ENCODE peak calls at places on chromosomes 7 and 10, in eight cellular contexts. U, R, G, Z, N, Q, F and L are unnamed samples. For H3K4me1, the result is how much of the 10 kb centered on the place peaks cover.

GRCh38 chr7:36045275-36045674 is 107.8 kb upstream of the EEPD1 start:
- DNase-seq in G (no peak), R (no peak), Q (no peak), Z (no peak), U (no peak), N (peak), F (peak), L (no peak)

GRCh38 chr7:102426268-102427031 is 6.9 kb upstream of the ORAI2 start:
- DNase-seq in G (no peak), U (no peak), Q (no peak), Z (no peak), R (peak), F (no peak), N (no peak), L (no peak)

GRCh38 chr10:13761490-13762091 is 174.8 kb downstream of the PRPF18 start:
- DNase-seq in U (no peak), F (no peak), Q (no peak), Z (no peak), G (no peak), N (no peak), R (no peak), L (no peak)

GRCh38 chr7:139777304-139777890 is 401 bp downstream of the HIPK2 start:
- DNase-seq in R (peak), G (peak), Z (no peak), N (peak), Q (peak), U (peak), F (no peak), L (no peak)

GRCh38 chr10:12635127-12635541 is 285.8 kb downstream of the CAMK1D start:
- DNase-seq in Z (peak), N (no peak), G (no peak), U (no peak), F (peak), R (no peak), Q (no peak), L (no peak)

GRCh38 chr7:113774182-113774807 is 144.5 kb downstream of the PPP1R3A start:
- DNase-seq in N (peak), Q (no peak), R (no peak), G (no peak), U (no peak), Z (peak), F (peak), L (peak)

GRCh38 chr10:953836-954235 is 22.3 kb upstream of the LARP4B start:
- DNase-seq in R (no peak), U (peak), Q (no peak), G (no peak), F (no peak), Z (no peak), N (no peak), L (no peak)

GRCh38 chr10:55629792-55630490 is 731.1 kb downstream of the ZWINT start:
- DNase-seq in Z (peak), Q (no peak), U (no peak), G (peak), N (peak), F (peak), R (no peak), L (no peak)

GRCh38 chr7:149261321-149261828 is 621 bp upstream of the ZNF783 start:
- DNase-seq in Z (peak), N (peak), G (no peak), F (peak), U (no peak), Q (no peak), R (no peak), L (peak)

GRCh38 chr10:133109736-133110532 is 22.2 kb downstream of the ADGRA1 start:
- DNase-seq in N (no peak), G (peak), F (no peak), U (no peak), R (no peak), Z (peak), Q (no peak), L (no peak)

GRCh38 chr10:78909268-78909667 is 159.5 kb upstream of the ZMIZ1 start:
- DNase-seq in R (no peak), N (no peak), U (peak), Z (no peak), G (no peak), F (no peak), Q (no peak), L (no peak)

GRCh38 chr7:81013036-81013435 is 94.2 kb upstream of the SEMA3C start:
- DNase-seq in G (no peak), U (no peak), Q (no peak), F (peak), Z (peak), N (peak), R (no peak), L (no peak)

GRCh38 chr7:32381024-32381601 is 109.1 kb downstream of the LSM5 start:
- DNase-seq in F (no peak), G (no peak), Q (no peak), R (no peak), N (no peak), Z (no peak), U (no peak), L (no peak)

GRCh38 chr10:47451998-47452494 is 31.9 kb downstream of the ANXA8 start:
- DNase-seq in Q (no peak), N (no peak), F (no peak), U (no peak), G (no peak), Z (no peak), R (no peak), L (no peak)

GRCh38 chr7:7119668-7120208 is 62.6 kb upstream of the C1GALT1 start:
- DNase-seq in N (no peak), F (no peak), R (no peak), Z (no peak), U (no peak), G (no peak), Q (no peak), L (no peak)

GRCh38 chr7:151368136-151368571 is 26.5 kb downstream of the NUB1 start:
- DNase-seq in U (peak), Q (peak), N (peak), R (peak), G (peak), Z (peak), F (peak), L (peak)

GRCh38 chr7:85114342-85114741 is 72.5 kb downstream of the SEMA3D start:
- DNase-seq in N (no peak), R (no peak), G (no peak), F (no peak), Q (no peak), U (no peak), Z (no peak), L (no peak)

GRCh38 chr7:117652943-117653700 is 173.3 kb downstream of the CFTR start:
- DNase-seq in F (no peak), R (no peak), Z (no peak), Q (no peak), N (no peak), U (no peak), G (no peak), L (no peak)

GRCh38 chr7:26964409-26964808 is 100.0 kb upstream of the SKAP2 start:
- DNase-seq in Z (no peak), N (no peak), G (no peak), Q (no peak), R (no peak), U (no peak), F (no peak), L (no peak)

GRCh38 chr7:42242381-42242780 is 5.4 kb upstream of the GLI3 start:
- DNase-seq in R (no peak), Q (no peak), F (no peak), Z (no peak), N (no peak), G (no peak), U (no peak), L (no peak)

GRCh38 chr10:11331706-11332105 is 279.7 kb downstream of the USP6NL start:
- DNase-seq in U (no peak), Q (no peak), G (no peak), N (peak), R (no peak), F (peak), Z (no peak), L (no peak)
- H3K4me1 ChIP-seq in U (under half), Q (under half), G (under half), N (under half), R (under half), F (under half), Z (under half), L (under half)

GRCh38 chr10:44974082-44974627 is 4.5 kb downstream of the DEPP1 start:
- DNase-seq in U (peak), R (peak), N (no peak), F (no peak), G (no peak), Q (no peak), Z (no peak), L (no peak)

GRCh38 chr10:44977287-44978212 is 1.1 kb downstream of the DEPP1 start:
- DNase-seq in G (no peak), Q (no peak), U (peak), F (no peak), N (no peak), R (no peak), Z (no peak), L (no peak)

GRCh38 chr10:44976352-44977198 is 2.0 kb downstream of the DEPP1 start:
- DNase-seq in F (no peak), G (peak), R (no peak), Z (no peak), N (peak), U (peak), Q (no peak), L (no peak)

GRCh38 chr10:44974628-44975431 is 3.8 kb downstream of the DEPP1 start:
- DNase-seq in R (peak), Q (peak), N (peak), Z (peak), G (peak), F (no peak), U (peak), L (peak)

DNA sequence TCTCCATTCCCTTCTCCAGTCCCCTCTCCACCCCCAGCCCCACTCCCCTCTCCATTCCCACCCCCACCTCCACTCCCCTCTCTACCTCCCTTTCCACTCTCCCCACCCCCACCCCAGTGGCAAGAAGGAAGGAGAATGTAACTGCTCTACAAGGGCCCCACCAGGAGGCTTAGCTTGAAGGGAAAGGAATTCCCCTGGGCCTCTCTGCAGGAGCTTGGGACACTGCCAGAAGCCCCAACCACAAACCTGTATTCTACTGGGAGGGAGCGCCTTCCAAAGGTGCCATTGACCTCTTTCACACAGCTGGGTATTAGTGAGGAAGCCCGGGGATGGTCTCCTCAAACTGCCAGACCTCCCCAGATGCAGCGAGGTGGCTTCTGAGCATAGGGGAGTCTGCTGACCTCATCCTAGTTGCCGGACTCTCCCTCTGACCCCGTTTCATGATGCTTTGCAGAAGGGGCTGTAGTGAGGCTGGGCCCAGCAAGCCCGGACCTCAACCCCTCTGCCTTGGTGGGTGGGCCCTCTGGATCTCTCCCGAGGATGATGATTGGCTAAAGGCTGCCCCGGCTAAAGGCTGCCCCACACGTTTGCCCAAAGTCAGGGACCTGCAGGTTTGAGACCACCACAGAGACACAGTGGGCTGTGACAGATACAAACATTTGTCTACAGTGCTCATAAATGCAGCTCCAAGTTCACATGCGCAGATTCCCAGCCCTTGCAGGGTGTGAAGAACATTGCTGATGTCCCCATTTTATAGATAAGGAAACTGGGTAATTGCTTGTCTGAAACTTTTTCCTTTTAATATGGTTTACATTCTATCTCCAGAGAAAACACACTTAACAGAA is 2.9 kb downstream of the DEPP1 start:
- DNase-seq in N (peak), Z (peak), R (peak), G (peak), F (peak), Q (peak), U (peak), L (peak)
- H3K4me1 ChIP-seq in N (half or more), Z (under half), R (under half), G (under half), F (under half), Q (half or more), U (half or more), L (under half)

DNA sequence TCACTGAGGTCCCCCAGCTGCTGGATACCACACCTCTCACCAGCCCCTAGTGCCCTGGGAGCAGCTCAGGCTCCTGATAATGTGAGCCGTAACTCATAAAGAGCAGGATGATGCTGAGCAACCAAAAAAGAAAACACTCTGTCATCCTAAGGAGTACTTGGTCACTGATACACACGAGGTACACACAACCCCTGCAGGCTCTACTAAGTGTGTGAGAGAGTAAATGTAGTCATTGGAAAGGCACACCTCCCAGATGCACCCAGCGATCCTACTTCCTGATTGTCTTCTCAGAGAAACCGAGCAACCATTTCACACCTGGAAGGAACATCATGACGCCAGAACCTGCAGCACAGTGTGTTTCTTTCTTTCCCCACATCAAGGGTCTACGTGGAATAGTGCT is 34.3 kb downstream of the FIGNL1 start:
- DNase-seq in Q (no peak), Z (no peak), G (no peak), U (no peak), N (no peak), R (no peak), F (no peak), L (no peak)
- H3K4me1 ChIP-seq in Q (under half), Z (under half), G (under half), U (under half), N (under half), R (under half), F (under half), L (under half)

GRCh38 chr7:157400171-157400860 is 63.5 kb downstream of the DNAJB6 start:
- DNase-seq in G (no peak), R (no peak), F (no peak), U (peak), Z (no peak), Q (no peak), N (no peak), L (no peak)

GRCh38 chr7:157397036-157397720 is 60.4 kb downstream of the DNAJB6 start:
- DNase-seq in F (no peak), Z (no peak), U (peak), R (no peak), Q (no peak), G (no peak), N (no peak), L (no peak)

GRCh38 chr7:157396316-157397035 is 59.7 kb downstream of the DNAJB6 start:
- DNase-seq in U (peak), Q (no peak), Z (no peak), G (no peak), N (no peak), F (no peak), R (no peak), L (no peak)

GRCh38 chr7:157399086-157399687 is 62.4 kb downstream of the DNAJB6 start:
- DNase-seq in R (no peak), N (no peak), G (no peak), F (no peak), U (peak), Q (no peak), Z (no peak), L (no peak)

GRCh38 chr7:157397751-157398691 is 61.2 kb downstream of the DNAJB6 start:
- DNase-seq in F (peak), N (peak), Z (peak), Q (peak), G (no peak), U (peak), R (no peak), L (peak)
- H3K4me1 ChIP-seq in F (under half), N (under half), Z (under half), Q (half or more), G (under half), U (under half), R (under half), L (under half)

DNA sequence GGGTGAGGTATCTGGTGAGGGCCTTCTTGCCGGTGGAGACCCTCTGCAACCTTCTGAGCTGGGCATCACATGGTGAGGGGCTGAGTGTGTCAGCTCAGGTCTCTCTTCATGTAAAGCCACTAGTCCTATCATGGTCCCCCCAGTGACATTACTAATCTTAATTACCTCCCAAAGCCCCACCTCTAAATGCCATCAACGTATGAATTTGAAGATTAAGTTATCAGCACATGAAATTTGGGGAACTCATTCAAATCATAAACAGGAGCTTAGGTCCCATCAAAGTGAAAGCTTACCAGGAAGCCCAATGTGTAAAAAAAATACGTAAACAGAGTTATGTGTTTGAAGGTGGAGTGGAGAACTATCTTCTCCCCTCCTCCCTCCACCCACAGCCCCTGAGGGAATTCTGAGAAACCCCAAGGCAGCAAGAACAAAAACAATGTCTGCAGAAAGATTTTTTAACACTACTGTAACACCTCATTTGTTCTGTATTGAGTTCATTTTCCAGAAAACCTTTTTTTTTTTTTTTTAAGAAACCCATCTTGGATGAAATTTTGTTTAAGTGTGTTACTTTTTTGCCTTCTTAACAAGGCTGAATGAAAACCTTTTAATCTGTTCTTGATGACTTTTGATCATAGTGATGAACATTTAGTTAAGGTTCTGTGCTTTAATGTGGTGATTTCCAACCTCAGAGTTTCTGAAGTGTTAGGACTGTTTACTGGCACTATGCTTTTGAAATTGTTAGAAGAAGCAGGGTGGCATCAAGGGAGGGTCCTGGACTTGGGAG is 19.1 kb upstream of the PCGF5 start:
- DNase-seq in F (no peak), Q (no peak), G (no peak), R (no peak), U (no peak), N (peak), Z (no peak), L (no peak)
- H3K4me1 ChIP-seq in F (under half), Q (under half), G (under half), R (under half), U (under half), N (under half), Z (under half), L (under half)

GRCh38 chr7:29300649-29301048 is 106.1 kb downstream of the CHN2 start:
- DNase-seq in U (no peak), N (peak), R (no peak), Q (no peak), G (no peak), F (no peak), Z (no peak), L (no peak)
- H3K4me1 ChIP-seq in U (under half), N (under half), R (under half), Q (under half), G (under half), F (under half), Z (under half), L (under half)

DNA sequence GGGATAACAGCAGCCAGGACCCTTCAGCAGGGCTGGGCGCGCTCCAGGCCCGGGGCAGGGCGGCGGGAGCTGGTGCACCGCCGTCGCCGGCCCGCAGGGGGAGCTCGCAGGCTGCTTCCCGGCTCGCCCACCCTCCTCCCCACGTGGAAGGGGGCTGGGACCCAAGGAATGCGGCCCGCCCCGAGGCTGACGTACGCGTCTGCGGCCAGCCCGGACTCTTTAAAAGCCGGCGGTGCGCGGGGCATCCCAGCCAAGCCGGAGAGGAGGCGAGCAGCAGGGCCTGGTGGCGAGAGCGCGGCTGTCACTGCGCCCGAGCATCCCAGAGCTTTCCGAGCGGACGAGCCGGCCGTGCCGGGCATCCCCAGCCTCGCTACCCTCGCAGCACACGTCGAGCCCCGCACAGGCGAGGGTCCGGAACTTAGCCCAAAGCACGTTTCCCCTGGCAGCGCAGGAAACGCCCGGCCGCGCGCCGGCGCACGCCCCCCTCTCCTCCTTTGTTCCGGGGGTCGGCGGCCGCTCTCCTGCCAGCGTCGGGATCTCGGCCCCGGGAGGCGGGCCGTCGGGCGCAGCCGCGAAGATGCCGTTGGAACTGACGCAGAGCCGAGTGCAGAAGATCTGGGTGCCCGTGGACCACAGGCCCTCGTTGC is at the start of gene PFKFB3:
- DNase-seq in F (peak), N (peak), U (peak), Z (peak), R (peak), Q (peak), G (peak), L (peak)
- H3K4me1 ChIP-seq in F (under half), N (under half), U (under half), Z (under half), R (under half), Q (under half), G (under half), L (under half)

DNA sequence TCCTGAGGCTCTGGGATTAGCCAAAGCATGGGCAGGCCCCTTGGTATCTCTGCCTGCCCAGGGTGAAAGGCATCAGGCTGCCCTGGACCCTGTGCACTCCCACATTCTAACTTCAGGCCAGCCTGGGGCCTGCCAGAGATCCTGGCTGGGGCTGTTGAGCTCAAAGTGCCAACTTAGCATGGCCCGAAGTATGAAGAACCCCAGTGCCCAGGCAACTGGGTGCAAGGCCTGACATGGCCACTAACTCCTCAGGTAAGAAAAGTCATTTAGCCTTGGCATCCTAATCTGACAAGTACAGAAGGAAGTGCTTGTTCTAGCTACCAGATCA is 43.2 kb downstream of the FAM53B start:
- DNase-seq in G (no peak), F (no peak), R (no peak), N (no peak), Q (no peak), U (no peak), Z (no peak), L (no peak)
- H3K4me1 ChIP-seq in G (under half), F (under half), R (under half), N (under half), Q (under half), U (half or more), Z (under half), L (under half)

GRCh38 chr10:46019170-46019528 is 11.3 kb downstream of the NCOA4 start:
- DNase-seq in R (no peak), F (no peak), N (no peak), U (no peak), G (no peak), Z (no peak), Q (no peak), L (no peak)
- H3K4me1 ChIP-seq in R (under half), F (under half), N (half or more), U (half or more), G (under half), Z (under half), Q (under half), L (under half)